ENCODE peak calls at places on chromosome 13, in nine cellular contexts. N is uterus, L is heart right ventricle, J is lower leg skin, G is ascending aorta, I is BE2C, Q is fibroblast of lung, R is thyroid gland, U is foreskin fibroblast. P is an unnamed sample.

GRCh38 chr13:44063881-44064280 is 184.2 kb downstream of the LACC1 start:
- DNase-seq in J (no peak), U (peak), N (no peak), R (no peak), G (no peak), L (no peak), Q (no peak), I (no peak), P (no peak)

GRCh38 chr13:49629947-49630346 is 1.6 kb downstream of the ARL11 start:
- DNase-seq in U (no peak), L (no peak), J (no peak), Q (peak), N (no peak), G (no peak), I (no peak), R (no peak), P (no peak)

GRCh38 chr13:69856331-69856730 is 251.3 kb upstream of the ATXN8OS start:
- DNase-seq in U (no peak), I (no peak), J (no peak), R (no peak), L (no peak), N (no peak), G (no peak), Q (peak), P (no peak)

GRCh38 chr13:51235756-51236564 is 13.8 kb downstream of the FAM124A start:
- DNase-seq in L (no peak), I (no peak), U (no peak), N (no peak), Q (no peak), G (no peak), R (no peak), J (no peak), P (no peak)

GRCh38 chr13:38566526-38566925 is 120.4 kb upstream of the FREM2 start:
- DNase-seq in L (no peak), J (no peak), N (no peak), G (no peak), U (peak), Q (no peak), R (no peak), I (peak), P (peak)

GRCh38 chr13:44876782-44877324 is 112.4 kb downstream of the NUFIP1 start:
- DNase-seq in J (no peak), U (no peak), R (no peak), L (no peak), I (peak), N (no peak), Q (no peak), G (peak), P (peak)

GRCh38 chr13:51666316-51666715 is 82.1 kb downstream of the WDFY2 start:
- DNase-seq in U (peak), N (no peak), I (no peak), R (no peak), Q (no peak), G (no peak), L (no peak), J (no peak), P (no peak)

GRCh38 chr13:40637644-40638043 is 28.8 kb downstream of the FOXO1 start:
- DNase-seq in L (no peak), N (no peak), J (no peak), R (no peak), U (no peak), I (no peak), G (no peak), Q (no peak), P (no peak)

GRCh38 chr13:95226051-95226450 is 75.2 kb downstream of the ABCC4 start:
- DNase-seq in R (no peak), N (no peak), I (no peak), U (no peak), J (no peak), Q (no peak), L (no peak), G (no peak), P (no peak)

GRCh38 chr13:95224064-95224463 is 77.2 kb downstream of the ABCC4 start:
- DNase-seq in J (no peak), R (no peak), N (no peak), G (no peak), U (no peak), L (no peak), I (no peak), Q (no peak), P (no peak)

GRCh38 chr13:95228130-95228529 is 73.1 kb downstream of the ABCC4 start:
- DNase-seq in I (no peak), L (no peak), U (no peak), G (no peak), Q (no peak), R (no peak), J (no peak), N (no peak), P (no peak)

GRCh38 chr13:95226932-95227718 is 74.1 kb downstream of the ABCC4 start:
- DNase-seq in G (no peak), N (no peak), L (no peak), J (no peak), Q (no peak), U (no peak), R (no peak), I (no peak), P (no peak)

DNA sequence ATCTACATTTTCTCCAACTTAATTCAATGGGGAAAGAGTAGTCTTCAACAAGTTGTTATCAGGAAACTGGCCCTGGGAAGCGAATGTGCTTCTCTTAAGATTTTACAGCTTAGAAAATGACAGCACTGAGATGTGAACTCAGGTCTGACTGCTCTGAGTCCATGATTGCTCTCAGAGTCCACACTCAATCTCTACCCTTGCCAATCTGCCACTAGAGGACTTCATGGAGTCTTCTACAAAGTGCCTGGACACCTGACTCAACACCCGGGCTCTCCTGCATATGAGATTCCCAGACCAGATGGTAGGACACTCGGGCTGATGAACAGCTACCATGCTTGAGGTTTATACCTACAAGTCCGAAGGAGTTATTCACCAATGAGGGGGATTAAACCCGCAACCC is 74.8 kb downstream of the ABCC4 start:
- DNase-seq in I (no peak), Q (no peak), L (no peak), U (no peak), J (no peak), N (no peak), R (no peak), G (no peak), P (no peak)
- H3K4me3 ChIP-seq in I (no peak), Q (no peak), L (no peak), U (no peak), J (no peak), N (no peak), R (no peak), G (no peak), P (no peak)

GRCh38 chr13:33872005-33872351 is 54.0 kb downstream of the RFC3 start:
- DNase-seq in G (no peak), J (no peak), N (no peak), I (no peak), R (no peak), U (no peak), Q (peak), L (no peak), P (peak)

GRCh38 chr13:33876716-33877394 is 58.9 kb downstream of the RFC3 start:
- DNase-seq in N (no peak), I (no peak), J (no peak), L (no peak), U (no peak), G (no peak), Q (no peak), R (no peak), P (no peak)

GRCh38 chr13:33875658-33876401 is 57.9 kb downstream of the RFC3 start:
- DNase-seq in Q (no peak), N (no peak), J (no peak), L (no peak), U (no peak), R (no peak), I (no peak), G (no peak), P (no peak)

GRCh38 chr13:33873251-33873908 is 55.4 kb downstream of the RFC3 start:
- DNase-seq in Q (no peak), R (no peak), N (no peak), L (no peak), G (no peak), J (no peak), I (no peak), U (no peak), P (no peak)

GRCh38 chr13:33874871-33875270 is 56.9 kb downstream of the RFC3 start:
- DNase-seq in R (no peak), I (no peak), L (no peak), U (peak), J (no peak), N (no peak), G (no peak), Q (no peak), P (peak)
- TF ChIP-seq CTCF in R (no peak), I (peak), L (no peak), U (peak), J (no peak), N (no peak), G (no peak), Q (no peak), P (no peak)

GRCh38 chr13:27964741-27965323 is 4.3 kb downstream of the CDX2 start:
- DNase-seq in J (no peak), U (no peak), Q (no peak), G (no peak), L (no peak), I (no peak), N (no peak), R (no peak), P (no peak)

GRCh38 chr13:27965740-27966640 is 3.1 kb downstream of the CDX2 start:
- DNase-seq in G (no peak), Q (no peak), U (no peak), J (no peak), I (no peak), L (no peak), N (no peak), R (no peak), P (no peak)

GRCh38 chr13:27966641-27967202 is 2.4 kb downstream of the CDX2 start:
- DNase-seq in R (no peak), J (no peak), U (no peak), L (no peak), I (no peak), N (no peak), G (no peak), Q (no peak), P (no peak)

GRCh38 chr13:27967203-27967735 is 1.8 kb downstream of the CDX2 start:
- DNase-seq in Q (no peak), G (no peak), L (no peak), N (no peak), J (no peak), R (no peak), U (no peak), I (no peak), P (no peak)

GRCh38 chr13:27965343-27965739 is 3.8 kb downstream of the CDX2 start:
- DNase-seq in U (no peak), L (no peak), J (no peak), Q (no peak), I (no peak), N (no peak), R (no peak), G (no peak), P (no peak)
- H3K4me3 ChIP-seq in U (no peak), L (no peak), J (no peak), Q (no peak), I (no peak), N (no peak), R (no peak), G (no peak), P (no peak)

DNA sequence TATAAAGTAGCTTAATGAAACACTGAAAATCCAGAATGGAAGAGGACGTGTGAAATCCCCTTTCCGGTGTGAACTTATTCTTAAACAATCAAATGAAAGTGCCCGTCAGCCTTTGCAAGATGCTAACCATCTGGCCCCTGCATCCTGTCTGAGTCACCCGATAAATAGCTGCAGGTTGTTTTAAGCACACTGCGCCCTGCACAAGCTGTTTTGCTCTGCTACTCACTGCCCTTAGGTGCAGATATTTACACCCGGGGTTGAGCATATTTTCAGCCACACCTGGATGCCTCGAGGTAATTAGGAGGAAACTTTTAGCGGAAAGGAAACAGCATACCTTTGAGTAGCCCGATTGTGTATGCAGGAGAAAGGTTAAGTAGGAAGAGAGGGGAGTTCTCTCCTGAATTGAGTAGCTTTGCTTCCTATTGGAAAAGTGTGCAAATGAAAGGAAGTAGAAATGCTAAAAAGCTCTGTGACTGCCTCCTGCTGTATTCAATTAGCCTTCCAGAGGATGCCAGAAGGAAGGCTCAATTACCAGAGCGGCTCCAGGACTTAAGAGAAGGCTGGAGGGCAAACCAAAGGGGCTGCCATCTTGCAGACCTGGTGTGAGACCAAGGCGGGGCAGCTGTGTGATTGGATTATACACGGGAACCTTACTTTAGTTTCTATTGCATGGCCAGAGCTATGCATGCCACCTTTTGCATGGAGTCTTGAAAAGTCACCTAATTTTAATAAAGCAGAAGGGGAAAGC is 42.5 kb downstream of the IRS2 start:
- DNase-seq in N (peak), Q (peak), J (no peak), L (no peak), G (no peak), U (peak), R (peak), I (peak), P (peak)
- TF ChIP-seq CTCF in N (no peak), Q (no peak), J (no peak), L (no peak), G (no peak), U (no peak), R (no peak), I (no peak), P (no peak)

DNA sequence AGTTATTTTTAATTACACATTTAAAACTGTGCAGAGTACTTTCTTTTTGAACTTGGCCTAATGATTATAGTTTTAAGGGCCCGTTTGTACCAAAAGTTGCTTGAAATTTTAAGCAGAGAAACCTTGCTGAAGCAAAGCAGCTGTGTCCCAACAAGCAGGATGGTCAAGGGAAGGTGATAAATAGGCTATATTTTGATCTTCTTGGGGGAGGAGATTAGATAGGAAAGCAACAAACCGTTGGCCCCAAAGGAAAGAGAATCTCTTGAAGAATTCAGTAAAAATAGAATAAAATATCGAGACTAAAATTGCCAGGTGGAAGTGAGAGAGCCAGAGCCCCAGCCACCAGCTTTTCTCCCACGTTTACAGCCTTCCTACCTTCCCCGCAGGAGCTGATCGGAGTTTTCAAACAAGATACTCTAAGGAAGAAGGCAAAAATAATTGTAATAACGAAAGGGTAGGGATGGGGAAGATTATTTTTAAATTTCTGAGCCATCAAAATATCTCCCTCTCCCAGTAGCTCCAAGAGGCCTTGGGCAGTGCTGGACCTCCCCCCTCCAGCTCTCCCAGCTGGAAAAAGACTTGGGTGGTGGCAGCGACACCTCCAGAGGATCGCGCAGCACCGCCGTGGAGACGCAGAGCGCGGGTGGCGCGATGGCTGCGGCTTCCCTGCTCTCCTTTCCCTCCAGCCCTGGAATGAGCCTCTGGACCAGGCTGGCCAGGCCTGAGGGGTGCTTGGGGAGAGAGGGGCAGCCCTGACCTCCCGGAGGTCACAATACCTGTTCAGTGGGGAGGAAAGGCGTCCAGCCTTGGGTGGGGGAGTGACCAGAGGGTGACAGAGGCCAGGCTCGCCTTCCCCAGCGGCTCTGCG is 5.8 kb downstream of the ZIC2 start:
- DNase-seq in L (no peak), U (no peak), Q (no peak), G (no peak), J (no peak), R (no peak), N (no peak), I (no peak), P (no peak)
- H3K4me3 ChIP-seq in L (no peak), U (no peak), Q (no peak), G (no peak), J (no peak), R (no peak), N (no peak), I (no peak), P (no peak)

DNA sequence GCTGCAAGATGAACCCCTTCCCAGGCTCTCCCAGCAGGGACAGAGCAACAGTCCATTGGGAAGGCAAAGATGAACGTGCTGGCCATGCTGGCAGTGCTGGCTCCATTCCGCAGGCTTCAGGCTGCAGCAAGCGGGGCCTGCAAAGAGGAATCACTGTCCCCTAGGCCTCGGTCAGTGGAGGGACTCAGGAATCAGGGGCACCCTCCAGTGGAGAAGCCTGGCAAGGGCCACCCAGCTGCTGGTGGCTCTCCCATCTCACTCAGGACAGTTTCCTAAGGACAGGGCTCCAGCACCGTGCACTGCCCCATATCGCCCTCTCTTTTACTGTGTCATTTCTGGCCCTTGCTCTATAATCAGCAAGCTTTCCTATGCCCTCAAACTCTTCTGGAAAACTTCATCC is 498.6 kb downstream of the EFNB2 start:
- DNase-seq in J (no peak), L (no peak), U (no peak), R (no peak), G (no peak), N (no peak), Q (no peak), I (peak), P (no peak)
- TF ChIP-seq CTCF in J (no peak), L (no peak), U (no peak), R (no peak), G (no peak), N (no peak), Q (no peak), I (peak), P (no peak)

GRCh38 chr13:52848455-52849190 is at the start of gene PCDH8:
- DNase-seq in I (peak), N (no peak), G (no peak), R (no peak), Q (no peak), J (no peak), U (no peak), L (no peak), P (no peak)
- H3K4me3 ChIP-seq in I (peak), N (no peak), G (no peak), R (no peak), Q (no peak), J (no peak), U (no peak), L (no peak), P (no peak)